ENCODE peak calls at places on chromosome 21, in five cellular contexts. Y is endothelial cell; H is CD8-positive, alpha-beta T cell; J is Caco-2; U is endodermal cell. C is an unnamed sample.
A peak's percentile ranks its signal among the peaks of the same experiment; 100 is the strongest.

GRCh38 chr21:16085436-16085835 is 355.7 kb downstream of the USP25 start:
- DNase-seq in H (no peak), J (no peak), U (no peak), Y (no peak), C (no peak)

GRCh38 chr21:28181730-28182129 is 810.9 kb downstream of the LTN1 start:
- DNase-seq in Y (no peak), J (no peak), H (no peak), U (no peak), C (no peak)

GRCh38 chr21:37534431-37534830 is 167.9 kb downstream of the DYRK1A start:
- DNase-seq in H (no peak), U (no peak), J (no peak), Y (no peak), C (no peak)

GRCh38 chr21:39441502-39442475 is 3.8 kb downstream of the LCA5L start:
- DNase-seq in H (peak; percentile 25), U (peak; percentile 65), Y (peak; percentile 38), J (peak; percentile 54), C (peak; percentile 41)

GRCh38 chr21:38721983-38722382 is 83.7 kb upstream of the ETS2 start:
- DNase-seq in J (no peak), U (no peak), Y (no peak), H (no peak), C (no peak)

GRCh38 chr21:41582866-41583265 is 74.9 kb upstream of the TMPRSS2 start:
- DNase-seq in H (no peak), U (no peak), Y (no peak), J (no peak), C (no peak)

GRCh38 chr21:36100971-36101641 is 31.3 kb downstream of the CBR1 start:
- DNase-seq in U (no peak), Y (no peak), H (no peak), J (no peak), C (no peak)

GRCh38 chr21:43572443-43572842 is 86.8 kb downstream of the HSF2BP start:
- DNase-seq in H (no peak), Y (no peak), U (no peak), J (no peak), C (no peak)

GRCh38 chr21:31706562-31706961 is 25.4 kb downstream of the SCAF4 start:
- DNase-seq in H (no peak), U (no peak), Y (no peak), J (no peak), C (no peak)

GRCh38 chr21:43717166-43717853 is 1.6 kb upstream of the PDXK start:
- DNase-seq in H (no peak), Y (no peak), J (no peak), U (no peak), C (no peak)

GRCh38 chr21:17514124-17514481 is 1.3 kb downstream of the CXADR start:
- DNase-seq in U (peak; percentile 70), J (no peak), H (no peak), Y (no peak), C (no peak)

GRCh38 chr21:17512245-17513213 is at the start of gene CXADR:
- DNase-seq in Y (peak; percentile 72), H (peak; percentile 84), U (peak; percentile 97), J (peak; percentile 97), C (peak; percentile 93)

GRCh38 chr21:17519208-17519738 is 6.4 kb downstream of the CXADR start:
- DNase-seq in U (no peak), J (no peak), H (no peak), Y (no peak), C (no peak)

DNA sequence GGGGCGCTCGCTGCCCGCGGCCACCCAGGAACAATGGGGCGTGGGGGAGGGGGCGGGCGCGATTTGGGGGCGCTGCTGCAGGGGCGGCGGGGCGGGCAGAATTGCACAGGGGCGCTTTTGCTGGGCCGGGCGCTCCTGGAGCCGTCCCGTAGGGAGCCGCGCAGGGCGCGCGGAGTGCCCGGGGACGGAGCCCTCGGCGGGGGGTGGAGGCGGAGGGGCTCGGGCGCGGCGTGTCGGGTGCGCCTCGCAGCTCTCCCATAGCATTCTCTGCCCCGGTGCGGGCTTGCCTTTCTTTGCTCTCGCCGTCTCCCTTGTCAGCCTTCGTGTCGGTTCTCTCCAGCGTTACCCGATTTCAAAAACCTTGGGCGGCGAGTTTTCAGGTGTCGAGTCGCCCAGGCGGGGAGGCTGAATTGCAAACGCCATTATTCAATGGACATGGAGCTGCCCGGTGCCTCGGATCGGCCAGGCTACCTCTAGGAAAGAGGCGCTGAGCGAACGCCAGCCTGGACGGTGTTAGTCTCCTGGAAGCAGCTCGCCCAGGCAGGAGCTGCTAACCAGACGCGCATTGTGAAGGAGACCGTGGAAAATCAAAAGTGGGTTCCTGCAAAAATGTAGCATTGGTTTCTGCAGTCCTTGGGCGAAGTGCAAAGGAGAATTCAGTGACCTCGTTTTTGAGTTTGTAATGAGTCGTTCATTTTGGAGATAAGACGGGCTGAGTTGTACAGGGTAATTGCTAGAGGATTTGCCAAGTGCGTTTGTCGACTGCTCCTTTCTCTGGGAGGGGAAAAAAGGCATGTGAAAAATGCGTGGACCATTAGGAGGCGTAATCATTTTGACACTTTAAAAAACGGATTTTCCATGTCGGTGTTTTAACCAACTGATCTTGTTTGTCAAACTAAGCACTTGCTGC is 626 bp downstream of the CXADR start:
- DNase-seq in J (peak; percentile 51), Y (peak; percentile 37), U (peak; percentile 75), H (peak; percentile 13), C (peak; percentile 32)
- TF ChIP-seq CTCF in J (no peak), Y (no peak), U (peak; percentile 41), H (no peak), C (no peak)

GRCh38 chr21:34363733-34364132 is at the start of gene KCNE2:
- DNase-seq in Y (no peak), H (no peak), J (no peak), U (peak; percentile 15), C (no peak)

GRCh38 chr21:34364921-34365320 is 1.1 kb downstream of the KCNE2 start:
- DNase-seq in U (peak; percentile 4), H (no peak), J (no peak), Y (no peak), C (no peak)

GRCh38 chr21:34362670-34363069 is 1.1 kb upstream of the KCNE2 start:
- DNase-seq in H (no peak), U (no peak), J (no peak), Y (no peak), C (no peak)

GRCh38 chr21:34360488-34361241 is 3.1 kb upstream of the KCNE2 start:
- DNase-seq in U (peak; percentile 26), J (no peak), H (no peak), Y (no peak), C (no peak)

DNA sequence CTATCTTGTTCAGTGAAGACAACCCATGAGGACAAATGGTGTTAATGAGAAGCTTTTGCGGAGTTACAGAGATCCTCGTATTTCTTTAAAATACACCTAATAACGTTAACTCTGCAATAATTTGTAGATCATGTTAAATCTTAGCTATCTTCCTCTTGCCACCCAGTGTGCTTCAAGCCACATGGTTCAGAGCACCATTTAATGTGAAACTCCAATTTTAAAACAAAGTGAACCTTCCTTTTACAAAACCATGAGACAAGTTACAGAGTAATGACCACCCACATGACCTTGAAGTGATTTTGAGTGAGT is 1.7 kb upstream of the KCNE2 start:
- DNase-seq in U (no peak), H (no peak), Y (no peak), J (no peak), C (no peak)
- TF ChIP-seq CTCF in U (peak; percentile 13), H (peak; percentile 46), Y (peak; percentile 12), J (no peak), C (no peak)

GRCh38 chr21:45954271-45954670 is 27.3 kb upstream of the COL6A1 start:
- DNase-seq in J (no peak), Y (no peak), H (no peak), U (peak; percentile 75), C (no peak)
- TF ChIP-seq CTCF in J (no peak), Y (no peak), H (no peak), U (peak; percentile 59), C (no peak)

DNA sequence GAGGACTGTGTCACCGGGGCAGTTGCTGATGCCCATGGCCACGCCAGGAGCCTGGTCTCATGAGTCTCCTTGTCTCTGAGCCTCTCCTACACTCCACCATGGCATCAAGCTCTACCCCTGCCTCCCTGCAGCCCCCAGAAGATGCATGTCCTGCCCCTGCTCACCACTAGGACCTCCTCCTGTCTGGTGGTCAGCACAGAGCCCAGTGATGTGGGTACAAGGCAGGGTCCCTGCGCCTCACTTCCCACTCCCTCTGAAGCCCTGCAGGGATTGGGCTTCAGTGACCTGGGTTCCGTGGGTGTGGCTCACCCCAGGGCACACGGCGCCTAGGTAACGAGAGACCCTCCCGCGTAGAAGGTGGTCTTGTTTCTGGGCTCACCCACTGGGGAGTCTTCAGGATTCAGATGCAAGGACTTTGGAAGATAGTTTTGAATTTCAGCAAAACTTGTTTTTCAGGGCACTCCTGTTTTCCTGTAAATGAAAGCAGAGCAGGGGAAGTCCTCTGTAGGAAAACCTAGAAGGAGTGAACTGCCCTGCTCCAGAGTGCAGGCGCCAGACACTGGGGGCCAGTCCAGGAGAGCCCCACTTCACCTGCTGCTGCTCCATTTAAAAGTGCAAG is 2.8 kb downstream of the COL18A1 start:
- DNase-seq in U (peak; percentile 73), H (no peak), J (no peak), Y (no peak), C (no peak)
- TF ChIP-seq CTCF in U (peak; percentile 61), H (no peak), J (no peak), Y (no peak), C (no peak)